ENCODE peak calls at places on chromosomes 11 and 22, in four cellular contexts. S is K562, N is HepG2, R is GM12878. G is an unnamed sample.

GRCh38 chr11:90874971-90875370 is 652.1 kb upstream of the CHORDC1 start:
- DNase-seq in S (no peak), N (no peak), R (no peak), G (no peak)

GRCh38 chr11:34480339-34480738 is 33.3 kb downstream of the ELF5 start:
- DNase-seq in S (no peak), N (no peak), R (no peak), G (no peak)

GRCh38 chr11:26043665-26044064 is 288.3 kb upstream of the ANO3 start:
- DNase-seq in S (no peak), N (no peak), R (no peak), G (no peak)

GRCh38 chr11:46322759-46323158 is 24.5 kb upstream of the DGKZ start:
- DNase-seq in S (peak), N (no peak), R (no peak), G (peak)

GRCh38 chr11:20397281-20397680 is 9.8 kb downstream of the PRMT3 start:
- DNase-seq in S (peak), N (peak), R (no peak), G (peak)

GRCh38 chr11:65429724-65430405 is 7.3 kb downstream of the NEAT1 start:
- DNase-seq in S (no peak), N (no peak), R (no peak), G (no peak)

GRCh38 chr11:45385423-45385822 is 99.3 kb upstream of the SYT13 start:
- DNase-seq in S (no peak), N (no peak), R (no peak), G (no peak)

GRCh38 chr22:50191041-50191740 is 5.5 kb downstream of the TRABD start:
- DNase-seq in S (no peak), N (no peak), R (peak), G (no peak)

GRCh38 chr22:20388200-20388599 is 5.8 kb upstream of the ZNF74 start:
- DNase-seq in S (peak), N (no peak), R (no peak), G (no peak)

GRCh38 chr11:67371549-67372231 is 1.7 kb downstream of the CLCF1 start:
- DNase-seq in S (peak), N (peak), R (no peak), G (peak)

GRCh38 chr11:117856252-117856651 is 20.2 kb downstream of the FXYD6 start:
- DNase-seq in S (no peak), N (no peak), R (no peak), G (no peak)

GRCh38 chr11:10325398-10326079 is 20.7 kb downstream of the ADM start:
- DNase-seq in S (no peak), N (no peak), R (no peak), G (no peak)

GRCh38 chr11:33753304-33753703 is 17.1 kb upstream of the CD59 start:
- DNase-seq in S (no peak), N (no peak), R (peak), G (no peak)

GRCh38 chr11:68683952-68684384 is 376 bp upstream of the GAL start:
- DNase-seq in S (no peak), N (no peak), R (no peak), G (no peak)

GRCh38 chr22:38228873-38229740 is 27.3 kb downstream of the MAFF start:
- DNase-seq in S (no peak), N (peak), R (no peak), G (no peak)

GRCh38 chr22:45163074-45163416 is 680 bp upstream of the NUP50 start:
- DNase-seq in S (peak), N (no peak), R (no peak), G (peak)

GRCh38 chr22:36911887-36912661 is 1.4 kb upstream of the CSF2RB start:
- DNase-seq in S (no peak), N (no peak), R (no peak), G (no peak)

GRCh38 chr11:15665368-15665871 is 550.7 kb downstream of the INSC start:
- DNase-seq in S (no peak), N (peak), R (no peak), G (no peak)

GRCh38 chr11:128380280-128380604 is 207.1 kb downstream of the ETS1 start:
- DNase-seq in S (no peak), N (no peak), R (no peak), G (no peak)

GRCh38 chr11:128530119-128531091 is 57.0 kb downstream of the ETS1 start:
- DNase-seq in S (no peak), N (no peak), R (no peak), G (no peak)

GRCh38 chr22:38284042-38284402 is 11.2 kb upstream of the TMEM184B start:
- DNase-seq in S (no peak), N (peak), R (no peak), G (no peak)

GRCh38 chr22:19959043-19959586 is 17.5 kb upstream of the TXNRD2 start:
- DNase-seq in S (peak), N (peak), R (no peak), G (peak)

GRCh38 chr22:38267086-38267485 is 5.7 kb downstream of the TMEM184B start:
- DNase-seq in S (peak), N (no peak), R (no peak), G (no peak)

GRCh38 chr11:1868636-1869291 is 15.9 kb downstream of the LSP1 start:
- DNase-seq in S (no peak), N (no peak), R (no peak), G (no peak)

GRCh38 chr11:72716291-72716690 is 35.9 kb downstream of the ARAP1 start:
- DNase-seq in S (no peak), N (no peak), R (no peak), G (no peak)

GRCh38 chr11:84990141-84990540 is 637.0 kb downstream of the DLG2 start:
- DNase-seq in S (no peak), N (no peak), R (no peak), G (no peak)

GRCh38 chr11:123072279-123072678 is 10.3 kb upstream of the HSPA8 start:
- DNase-seq in S (no peak), N (no peak), R (no peak), G (no peak)

GRCh38 chr11:13440100-13440855 is 22.7 kb downstream of the BTBD10 start:
- DNase-seq in S (no peak), N (no peak), R (no peak), G (peak)

GRCh38 chr11:31804439-31805036 is 6.6 kb downstream of the PAX6 start:
- DNase-seq in S (no peak), N (no peak), R (no peak), G (no peak)

GRCh38 chr22:43329061-43329460 is 14.1 kb downstream of the SCUBE1 start:
- DNase-seq in S (no peak), N (no peak), R (no peak), G (no peak)

GRCh38 chr22:41217553-41218157 is 12.5 kb downstream of the L3MBTL2 start:
- DNase-seq in S (no peak), N (no peak), R (no peak), G (no peak)

GRCh38 chr11:33376331-33377099 is 119.3 kb downstream of the HIPK3 start:
- DNase-seq in S (no peak), N (no peak), R (no peak), G (peak)

GRCh38 chr11:22193348-22194051 is 615 bp downstream of the ANO5 start:
- DNase-seq in S (peak), N (no peak), R (no peak), G (peak)

GRCh38 chr11:58530236-58530635 is 22.3 kb upstream of the OR5B21 start:
- DNase-seq in S (no peak), N (no peak), R (no peak), G (no peak)

GRCh38 chr22:23179381-23180294 is 671 bp upstream of the BCR start:
- DNase-seq in S (no peak), N (no peak), R (no peak), G (no peak)

GRCh38 chr11:134071766-134072403 is 3.0 kb downstream of the JAM3 start:
- DNase-seq in S (no peak), N (no peak), R (no peak), G (no peak)

GRCh38 chr11:65833297-65834030 is at the start of gene SNX32:
- DNase-seq in S (peak), N (no peak), R (peak), G (peak)

GRCh38 chr11:65478411-65479183 is 20.2 kb upstream of the MALAT1 start:
- DNase-seq in S (peak), N (no peak), R (no peak), G (no peak)

GRCh38 chr11:33259869-33260268 is 2.7 kb downstream of the HIPK3 start:
- DNase-seq in S (no peak), N (no peak), R (no peak), G (no peak)

GRCh38 chr11:26730711-26731460 is 9.0 kb upstream of the SLC5A12 start:
- DNase-seq in S (no peak), N (no peak), R (no peak), G (no peak)

DNA sequence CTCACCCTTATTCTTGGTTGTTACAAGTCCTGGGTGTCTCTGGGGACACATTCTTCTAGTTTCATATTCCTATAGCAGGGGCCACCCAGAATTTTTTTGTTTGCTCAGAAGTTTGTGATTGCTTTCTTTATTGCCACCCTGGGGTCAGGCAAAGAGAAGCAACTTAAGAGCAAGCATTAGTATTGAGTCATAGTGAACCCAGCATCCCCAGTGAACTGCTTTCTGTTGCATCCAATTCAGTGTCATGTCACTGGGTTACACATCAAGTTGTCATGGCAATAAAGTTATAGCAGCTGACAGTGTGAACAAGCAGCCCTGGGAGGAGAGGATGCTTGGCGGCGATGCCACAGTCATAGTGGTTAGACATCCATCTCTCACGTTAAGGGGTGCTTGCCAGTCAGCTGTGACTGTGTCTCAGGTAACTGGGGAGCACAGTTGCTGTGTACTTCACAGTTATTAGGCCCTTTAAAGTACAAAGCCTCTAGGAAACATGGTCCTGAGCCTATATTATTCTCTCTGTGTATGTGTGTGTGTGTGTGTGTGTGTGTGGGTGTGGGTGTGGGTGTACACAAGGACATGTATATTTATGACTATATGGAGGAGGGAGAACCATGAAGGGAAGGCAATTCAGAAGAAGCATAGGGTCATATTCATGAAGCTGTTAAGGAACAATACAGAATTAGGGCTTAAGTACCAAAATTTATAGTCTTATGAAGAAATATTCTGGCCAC is 52.5 kb downstream of the TRIM44 start:
- DNase-seq in S (no peak), N (no peak), R (peak), G (no peak)
- TF ChIP-seq FOXM1 in S (no peak), N (no peak), R (peak), G (no peak)

DNA sequence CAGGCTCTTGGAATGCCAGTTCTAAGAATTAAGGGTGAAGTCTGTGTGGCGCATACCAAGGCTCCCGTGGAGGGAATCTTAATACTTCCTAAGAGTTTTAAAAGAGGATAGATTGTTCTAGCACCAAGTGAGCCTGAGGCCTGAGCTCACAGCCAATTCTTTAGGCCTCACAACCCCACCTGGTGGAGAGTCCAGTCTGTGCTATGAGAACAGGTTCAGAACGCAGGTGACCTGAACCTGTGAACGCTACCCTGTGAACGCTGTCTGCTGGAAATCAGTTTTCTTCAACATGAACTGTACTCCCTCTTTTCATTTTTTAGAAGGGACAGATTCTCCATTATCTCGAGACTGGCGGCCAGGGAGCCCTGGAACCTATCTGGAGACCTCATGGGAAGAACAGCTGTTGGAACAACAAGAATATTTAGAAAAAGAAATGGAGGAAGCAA is 43.2 kb upstream of the DLAT start:
- DNase-seq in S (peak), N (peak), R (peak), G (peak)
- TF ChIP-seq BHLHE40 in S (no peak), N (no peak), R (peak), G (no peak)

GRCh38 chr11:61756452-61757212 is 4.2 kb downstream of the MYRF start:
- DNase-seq in S (peak), N (peak), R (peak), G (no peak)

GRCh38 chr11:61752925-61753551 is 602 bp downstream of the MYRF start:
- DNase-seq in S (peak), N (no peak), R (no peak), G (no peak)

GRCh38 chr11:61756147-61756451 is 3.7 kb downstream of the MYRF start:
- DNase-seq in S (no peak), N (no peak), R (no peak), G (no peak)

GRCh38 chr11:61753672-61754071 is 1.2 kb downstream of the MYRF start:
- DNase-seq in S (no peak), N (no peak), R (no peak), G (no peak)

DNA sequence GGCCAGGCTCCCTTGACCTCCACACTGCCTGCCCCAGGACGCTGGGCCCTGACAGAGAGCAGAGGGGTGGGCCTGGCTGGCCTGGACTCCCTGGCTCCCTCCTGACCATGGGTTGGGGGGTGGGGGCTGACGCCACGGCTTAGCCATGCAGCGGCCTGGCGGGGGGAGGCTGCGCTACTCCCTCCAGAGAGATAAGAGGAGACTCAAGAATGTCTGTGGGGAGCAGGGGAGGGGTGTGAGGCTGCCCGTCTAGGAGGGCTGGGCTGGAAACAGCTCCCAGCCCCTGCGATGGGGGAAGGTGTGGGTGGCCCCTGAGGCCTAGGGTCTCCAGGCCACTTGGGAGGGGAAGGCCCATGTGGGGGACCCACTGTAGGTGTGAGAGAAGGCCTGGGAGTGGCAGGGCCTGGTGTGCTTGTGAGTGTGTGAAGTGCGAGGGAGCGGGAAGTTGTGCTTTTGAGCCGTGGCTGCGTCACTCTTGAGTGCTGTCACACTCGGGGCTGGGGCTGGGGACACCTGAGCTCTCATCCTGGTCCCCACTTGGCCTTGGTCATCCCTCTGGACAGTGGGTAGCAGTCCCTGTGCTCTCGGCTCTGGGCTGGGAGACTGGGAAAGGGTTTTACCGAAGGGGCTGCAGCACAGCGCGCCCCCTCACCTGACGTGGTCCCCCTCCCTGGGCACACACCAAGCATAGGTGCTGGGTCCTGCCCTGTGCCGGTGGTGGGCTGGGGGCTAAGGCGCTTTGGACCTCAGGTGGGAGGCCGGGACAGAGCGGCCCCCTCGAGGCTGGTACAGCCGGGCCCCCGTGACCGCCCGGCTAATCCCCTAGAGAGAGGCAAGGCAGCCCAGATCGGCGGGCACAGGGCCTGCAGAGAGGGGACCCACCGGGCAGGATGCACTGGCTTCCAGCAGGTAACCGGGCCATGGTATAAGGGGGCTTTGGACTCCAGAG is 2.4 kb downstream of the MYRF start:
- DNase-seq in S (peak), N (no peak), R (no peak), G (no peak)
- TF ChIP-seq FOXK2 in S (no peak), N (no peak), R (no peak), G (no peak)

GRCh38 chr11:86672007-86672621 is at the start of gene ME3:
- DNase-seq in S (no peak), N (no peak), R (no peak), G (no peak)
- TF ChIP-seq FOXM1 in S (no peak), N (no peak), R (no peak), G (no peak)

GRCh38 chr22:46614070-46614931 is 5.9 kb upstream of the GRAMD4 start:
- DNase-seq in S (no peak), N (no peak), R (peak), G (no peak)
- TF ChIP-seq BHLHE40 in S (no peak), N (no peak), R (no peak), G (no peak)

DNA sequence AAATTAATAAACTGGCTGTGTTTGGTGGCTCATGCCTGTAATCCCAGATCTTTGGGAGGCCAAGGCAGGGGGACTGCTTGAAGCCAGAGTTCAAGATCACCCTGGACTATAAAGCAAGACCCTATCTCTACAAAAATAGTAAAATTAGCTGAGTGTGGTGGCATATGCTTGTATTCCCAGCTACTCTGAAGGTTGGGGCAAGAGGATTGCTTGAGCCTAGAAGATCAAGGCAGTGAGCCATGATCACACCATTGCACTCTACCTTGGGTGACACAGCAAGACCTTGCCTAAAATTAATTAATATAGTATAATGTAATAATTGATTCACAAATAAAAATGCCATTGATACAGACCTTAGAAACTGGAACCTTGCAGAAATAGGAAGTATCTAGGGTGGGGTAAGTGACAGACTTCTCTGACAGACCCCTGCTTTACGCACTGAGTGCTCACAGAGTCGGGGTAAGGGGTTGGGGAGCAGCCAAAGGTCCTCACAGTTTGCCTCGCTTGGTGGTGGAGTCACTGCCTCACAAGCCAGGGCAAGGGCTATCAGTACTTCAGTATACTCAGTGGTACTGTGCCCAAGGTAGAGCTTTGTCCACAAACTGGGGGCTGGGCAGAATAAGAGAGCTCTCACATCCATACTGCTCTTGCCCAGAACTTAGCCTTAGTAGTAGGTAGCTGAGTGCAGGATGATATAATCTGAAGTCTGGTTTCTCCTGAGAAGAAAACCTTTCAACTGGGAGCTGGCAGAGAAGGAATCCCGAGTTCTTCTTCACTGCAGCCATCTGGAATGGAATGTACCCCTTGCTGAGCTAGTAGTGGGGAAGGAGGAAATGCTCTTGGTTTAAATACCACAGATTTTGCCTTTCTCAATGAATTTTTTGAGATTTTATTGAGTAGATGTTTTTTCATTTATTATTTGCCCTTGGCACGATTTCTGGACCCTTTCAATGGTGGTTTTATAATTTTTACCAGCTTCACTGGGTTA is 65.5 kb downstream of the EMSY start:
- DNase-seq in S (no peak), N (no peak), R (no peak), G (no peak)
- TF ChIP-seq FOXK2 in S (no peak), N (no peak), R (no peak), G (no peak)